ENCODE peak calls at places on chromosome 16, in ten cellular contexts. One of them, this sample, is unnamed.
A peak's percentile ranks its signal among the peaks of the same experiment; 100 is the strongest.

GRCh38 chr16:58507963-58508670 is 7.2 kb upstream of the SETD6 start:
- DNase-seq in Panc1: no peak
- DNase-seq in activated T-cell treated with anti-CD3 and anti-CD28 coated beads for 1 hour: no peak
- DNase-seq in mammary epithelial cell: no peak
- DNase-seq in NCI-H510A: no peak
- DNase-seq in head of caudate nucleus: no peak
- DNase-seq in cardiac muscle cell: no peak
- DNase-seq in germinal center: no peak
- DNase-seq in stimulated activated CD4-positive, alpha-beta T cell treated with anti-CD3 and anti-CD28 coated beads, Interleukin-4, amount 100 ng/mL, for 48 hours: no peak
- DNase-seq in smooth muscle cell of the brain vasculature: no peak
- DNase-seq in this sample: peak; percentile 53

GRCh38 chr16:14368399-14368798 is 261.7 kb downstream of the PARN start:
- DNase-seq in smooth muscle cell of the brain vasculature: no peak
- DNase-seq in stimulated activated CD4-positive, alpha-beta T cell treated with anti-CD3 and anti-CD28 coated beads, Interleukin-4, amount 100 ng/mL, for 48 hours: no peak
- DNase-seq in germinal center: no peak
- DNase-seq in mammary epithelial cell: no peak
- DNase-seq in head of caudate nucleus: no peak
- DNase-seq in Panc1: no peak
- DNase-seq in NCI-H510A: no peak
- DNase-seq in activated T-cell treated with anti-CD3 and anti-CD28 coated beads for 1 hour: no peak
- DNase-seq in cardiac muscle cell: no peak
- DNase-seq in this sample: no peak

GRCh38 chr16:31880322-31880979 is 6.8 kb downstream of the ZNF267 start:
- DNase-seq in NCI-H510A: no peak
- DNase-seq in smooth muscle cell of the brain vasculature: no peak
- DNase-seq in mammary epithelial cell: peak; percentile 73
- DNase-seq in germinal center: no peak
- DNase-seq in head of caudate nucleus: peak; percentile 35
- DNase-seq in Panc1: no peak
- DNase-seq in activated T-cell treated with anti-CD3 and anti-CD28 coated beads for 1 hour: no peak
- DNase-seq in cardiac muscle cell: peak; percentile 87
- DNase-seq in stimulated activated CD4-positive, alpha-beta T cell treated with anti-CD3 and anti-CD28 coated beads, Interleukin-4, amount 100 ng/mL, for 48 hours: no peak
- DNase-seq in this sample: no peak

GRCh38 chr16:31260136-31260931 is 559 bp downstream of the ITGAM start:
- DNase-seq in head of caudate nucleus: no peak
- DNase-seq in mammary epithelial cell: no peak
- DNase-seq in activated T-cell treated with anti-CD3 and anti-CD28 coated beads for 1 hour: no peak
- DNase-seq in Panc1: no peak
- DNase-seq in NCI-H510A: no peak
- DNase-seq in smooth muscle cell of the brain vasculature: no peak
- DNase-seq in germinal center: no peak
- DNase-seq in cardiac muscle cell: no peak
- DNase-seq in stimulated activated CD4-positive, alpha-beta T cell treated with anti-CD3 and anti-CD28 coated beads, Interleukin-4, amount 100 ng/mL, for 48 hours: no peak
- DNase-seq in this sample: no peak

GRCh38 chr16:50265260-50265659 is 1.1 kb upstream of the ADCY7 start:
- DNase-seq in germinal center: no peak
- DNase-seq in NCI-H510A: peak; percentile 70
- DNase-seq in activated T-cell treated with anti-CD3 and anti-CD28 coated beads for 1 hour: no peak
- DNase-seq in mammary epithelial cell: no peak
- DNase-seq in smooth muscle cell of the brain vasculature: no peak
- DNase-seq in Panc1: no peak
- DNase-seq in cardiac muscle cell: no peak
- DNase-seq in stimulated activated CD4-positive, alpha-beta T cell treated with anti-CD3 and anti-CD28 coated beads, Interleukin-4, amount 100 ng/mL, for 48 hours: no peak
- DNase-seq in head of caudate nucleus: no peak
- DNase-seq in this sample: no peak

GRCh38 chr16:19095699-19096098 is 18.1 kb upstream of the ITPRIPL2 start:
- DNase-seq in stimulated activated CD4-positive, alpha-beta T cell treated with anti-CD3 and anti-CD28 coated beads, Interleukin-4, amount 100 ng/mL, for 48 hours: no peak
- DNase-seq in Panc1: no peak
- DNase-seq in activated T-cell treated with anti-CD3 and anti-CD28 coated beads for 1 hour: no peak
- DNase-seq in smooth muscle cell of the brain vasculature: no peak
- DNase-seq in mammary epithelial cell: peak; percentile 74
- DNase-seq in germinal center: no peak
- DNase-seq in head of caudate nucleus: no peak
- DNase-seq in NCI-H510A: no peak
- DNase-seq in cardiac muscle cell: no peak
- DNase-seq in this sample: no peak

GRCh38 chr16:998211-998610 is 16.6 kb downstream of the SOX8 start:
- DNase-seq in head of caudate nucleus: no peak
- DNase-seq in Panc1: no peak
- DNase-seq in activated T-cell treated with anti-CD3 and anti-CD28 coated beads for 1 hour: no peak
- DNase-seq in stimulated activated CD4-positive, alpha-beta T cell treated with anti-CD3 and anti-CD28 coated beads, Interleukin-4, amount 100 ng/mL, for 48 hours: no peak
- DNase-seq in cardiac muscle cell: no peak
- DNase-seq in NCI-H510A: no peak
- DNase-seq in smooth muscle cell of the brain vasculature: no peak
- DNase-seq in germinal center: no peak
- DNase-seq in mammary epithelial cell: no peak
- DNase-seq in this sample: no peak

GRCh38 chr16:17275076-17275732 is 195.6 kb downstream of the XYLT1 start:
- DNase-seq in activated T-cell treated with anti-CD3 and anti-CD28 coated beads for 1 hour: no peak
- DNase-seq in stimulated activated CD4-positive, alpha-beta T cell treated with anti-CD3 and anti-CD28 coated beads, Interleukin-4, amount 100 ng/mL, for 48 hours: no peak
- DNase-seq in cardiac muscle cell: no peak
- DNase-seq in mammary epithelial cell: peak; percentile 65
- DNase-seq in Panc1: no peak
- DNase-seq in germinal center: no peak
- DNase-seq in head of caudate nucleus: no peak
- DNase-seq in smooth muscle cell of the brain vasculature: no peak
- DNase-seq in NCI-H510A: no peak
- DNase-seq in this sample: no peak

GRCh38 chr16:58413359-58413758 is 21.1 kb downstream of the GINS3 start:
- DNase-seq in germinal center: peak; percentile 52
- DNase-seq in head of caudate nucleus: peak; percentile 67
- DNase-seq in NCI-H510A: no peak
- DNase-seq in Panc1: no peak
- DNase-seq in cardiac muscle cell: no peak
- DNase-seq in mammary epithelial cell: no peak
- DNase-seq in activated T-cell treated with anti-CD3 and anti-CD28 coated beads for 1 hour: no peak
- DNase-seq in stimulated activated CD4-positive, alpha-beta T cell treated with anti-CD3 and anti-CD28 coated beads, Interleukin-4, amount 100 ng/mL, for 48 hours: no peak
- DNase-seq in smooth muscle cell of the brain vasculature: no peak
- DNase-seq in this sample: no peak

GRCh38 chr16:69520800-69521602 is 44.8 kb upstream of the NFAT5 start:
- DNase-seq in head of caudate nucleus: no peak
- DNase-seq in mammary epithelial cell: no peak
- DNase-seq in stimulated activated CD4-positive, alpha-beta T cell treated with anti-CD3 and anti-CD28 coated beads, Interleukin-4, amount 100 ng/mL, for 48 hours: no peak
- DNase-seq in cardiac muscle cell: peak; percentile 30
- DNase-seq in NCI-H510A: no peak
- DNase-seq in Panc1: no peak
- DNase-seq in smooth muscle cell of the brain vasculature: no peak
- DNase-seq in activated T-cell treated with anti-CD3 and anti-CD28 coated beads for 1 hour: no peak
- DNase-seq in germinal center: no peak
- DNase-seq in this sample: no peak

GRCh38 chr16:31090540-31090939 is 1.8 kb upstream of the PRSS53 start:
- DNase-seq in germinal center: no peak
- DNase-seq in stimulated activated CD4-positive, alpha-beta T cell treated with anti-CD3 and anti-CD28 coated beads, Interleukin-4, amount 100 ng/mL, for 48 hours: no peak
- DNase-seq in head of caudate nucleus: no peak
- DNase-seq in smooth muscle cell of the brain vasculature: no peak
- DNase-seq in cardiac muscle cell: no peak
- DNase-seq in Panc1: no peak
- DNase-seq in NCI-H510A: no peak
- DNase-seq in activated T-cell treated with anti-CD3 and anti-CD28 coated beads for 1 hour: no peak
- DNase-seq in mammary epithelial cell: no peak
- DNase-seq in this sample: no peak

GRCh38 chr16:10922328-10923145 is 19.7 kb downstream of the DEXI start:
- DNase-seq in germinal center: no peak
- DNase-seq in stimulated activated CD4-positive, alpha-beta T cell treated with anti-CD3 and anti-CD28 coated beads, Interleukin-4, amount 100 ng/mL, for 48 hours: no peak
- DNase-seq in smooth muscle cell of the brain vasculature: no peak
- DNase-seq in NCI-H510A: no peak
- DNase-seq in activated T-cell treated with anti-CD3 and anti-CD28 coated beads for 1 hour: no peak
- DNase-seq in cardiac muscle cell: peak; percentile 54
- DNase-seq in mammary epithelial cell: no peak
- DNase-seq in head of caudate nucleus: peak; percentile 31
- DNase-seq in Panc1: no peak
- DNase-seq in this sample: no peak

This sample was measured in osteocyte.